ENCODE peak calls at places on chromosome 22, in five cellular contexts. V is endothelial cell of umbilical vein; H is mammary epithelial cell; X is CD4-positive, CD25-positive, alpha-beta regulatory T cell; W is endodermal cell. T is an unnamed sample. For H3K27me3, the result is how much of the 10 kb centered on the place peaks cover.

GRCh38 chr22:45497746-45498145 is 4.9 kb upstream of the FBLN1 start:
- DNase-seq in V (no peak), H (no peak), X (no peak), W (no peak), T (no peak)

GRCh38 chr22:24391836-24392217 is 35.6 kb upstream of the ADORA2A start:
- DNase-seq in V (peak), H (no peak), X (peak), W (no peak), T (no peak)

GRCh38 chr22:47656806-47657205 is 894.4 kb downstream of the TBC1D22A start:
- DNase-seq in V (no peak), H (no peak), X (no peak), W (no peak), T (no peak)

GRCh38 chr22:30392661-30393321 is 4.0 kb upstream of the SEC14L2 start:
- DNase-seq in V (no peak), H (no peak), X (peak), W (peak), T (no peak)

GRCh38 chr22:31139066-31139465 is 1.2 kb downstream of the PLA2G3 start:
- DNase-seq in V (no peak), H (no peak), X (no peak), W (no peak), T (no peak)

GRCh38 chr22:37212174-37212906 is at the start of gene SSTR3:
- DNase-seq in V (no peak), H (no peak), X (no peak), W (peak), T (peak)

GRCh38 chr22:19193879-19194278 is 15.3 kb upstream of the SLC25A1 start:
- DNase-seq in V (no peak), H (no peak), X (no peak), W (no peak), T (no peak)

GRCh38 chr22:28670153-28670552 is 9.5 kb downstream of the TTC28 start:
- DNase-seq in V (no peak), H (no peak), X (no peak), W (no peak), T (no peak)

GRCh38 chr22:42780070-42780540 is 59.4 kb upstream of the A4GALT start:
- DNase-seq in V (peak), H (peak), X (peak), W (peak), T (peak)

GRCh38 chr22:46830841-46831240 is 68.4 kb downstream of the TBC1D22A start:
- DNase-seq in V (no peak), H (no peak), X (no peak), W (peak), T (no peak)

GRCh38 chr22:28909375-28909774 is 26.0 kb downstream of the ZNRF3 start:
- DNase-seq in V (no peak), H (no peak), X (peak), W (no peak), T (no peak)

GRCh38 chr22:42884616-42885375 is 27.7 kb upstream of the ARFGAP3 start:
- DNase-seq in V (no peak), H (no peak), X (no peak), W (no peak), T (no peak)

GRCh38 chr22:48121984-48122383 is 1359.5 kb downstream of the TBC1D22A start:
- DNase-seq in V (no peak), H (no peak), X (no peak), W (no peak), T (no peak)

GRCh38 chr22:29306830-29307657 is 594 bp downstream of the GAS2L1 start:
- DNase-seq in V (peak), H (peak), X (no peak), W (peak), T (peak)

GRCh38 chr22:32206774-32207758 is 2.2 kb upstream of the RFPL2 start:
- DNase-seq in V (no peak), H (peak), X (peak), W (peak), T (no peak)

DNA sequence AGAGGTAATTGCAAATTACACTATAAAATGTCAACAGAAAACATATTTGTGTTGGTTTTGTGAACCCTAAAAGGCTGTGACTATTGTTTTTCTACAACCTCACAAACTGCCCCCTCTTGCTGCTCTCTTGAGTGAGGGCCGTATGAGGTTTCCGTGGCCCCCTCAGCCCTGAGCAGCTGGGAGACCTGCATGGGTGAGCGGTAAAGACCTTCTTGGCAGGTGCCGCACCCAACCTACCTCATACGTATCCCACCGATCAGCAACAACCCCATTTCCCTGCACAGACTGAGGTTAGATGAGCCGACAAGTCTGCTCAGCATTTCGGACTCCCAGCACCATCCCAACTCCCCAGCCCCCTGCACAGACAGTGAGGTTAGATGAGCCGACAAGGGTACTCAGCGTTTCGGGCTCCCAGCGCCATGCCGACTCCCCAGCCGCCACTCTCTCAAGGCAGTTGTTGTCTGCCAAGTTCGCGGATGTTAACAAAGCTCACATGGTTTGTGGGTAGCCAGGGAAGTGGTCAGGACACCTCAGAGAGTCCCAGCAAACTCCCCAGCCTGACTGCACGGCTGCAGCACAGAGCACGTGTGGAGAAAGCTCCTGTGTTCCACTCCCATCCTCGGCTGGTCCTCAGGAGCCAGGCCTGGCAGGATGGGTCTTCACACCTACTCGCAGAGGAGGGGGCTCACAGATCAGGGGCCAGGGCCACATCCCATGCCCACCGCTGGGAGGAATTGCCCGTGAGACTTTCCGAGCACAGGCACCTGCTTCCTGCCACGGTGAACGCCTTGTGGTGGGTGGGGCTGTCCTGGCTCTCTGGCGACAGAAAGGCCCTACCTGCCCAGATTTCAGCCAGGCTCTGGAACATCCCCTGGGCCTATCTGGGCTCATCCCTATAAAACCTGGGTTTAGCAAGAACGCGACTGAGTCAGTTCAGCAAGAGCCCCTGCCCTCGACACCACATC is 502.9 kb downstream of the BRD1 start:
- DNase-seq in V (no peak), H (no peak), X (no peak), W (peak), T (no peak)
- H3K27me3 ChIP-seq in V (under half), H (under half), X (under half), W (under half), T (under half)

GRCh38 chr22:18056161-18056666 is 21.6 kb upstream of the PEX26 start:
- DNase-seq in V (peak), H (peak), X (no peak), W (no peak), T (no peak)
- H3K27ac ChIP-seq in V (no peak), H (peak), X (no peak), W (no peak), T (no peak)

GRCh38 chr22:22141031-22141430 is 103.6 kb upstream of the VPREB1 start:
- DNase-seq in V (no peak), H (no peak), X (no peak), W (no peak), T (no peak)

GRCh38 chr22:22148905-22149304 is 95.7 kb upstream of the VPREB1 start:
- DNase-seq in V (no peak), H (no peak), X (no peak), W (no peak), T (no peak)

GRCh38 chr22:22143448-22143847 is 101.1 kb upstream of the VPREB1 start:
- DNase-seq in V (no peak), H (no peak), X (no peak), W (no peak), T (no peak)

GRCh38 chr22:22141771-22142591 is 102.6 kb upstream of the VPREB1 start:
- DNase-seq in V (no peak), H (no peak), X (no peak), W (no peak), T (no peak)

DNA sequence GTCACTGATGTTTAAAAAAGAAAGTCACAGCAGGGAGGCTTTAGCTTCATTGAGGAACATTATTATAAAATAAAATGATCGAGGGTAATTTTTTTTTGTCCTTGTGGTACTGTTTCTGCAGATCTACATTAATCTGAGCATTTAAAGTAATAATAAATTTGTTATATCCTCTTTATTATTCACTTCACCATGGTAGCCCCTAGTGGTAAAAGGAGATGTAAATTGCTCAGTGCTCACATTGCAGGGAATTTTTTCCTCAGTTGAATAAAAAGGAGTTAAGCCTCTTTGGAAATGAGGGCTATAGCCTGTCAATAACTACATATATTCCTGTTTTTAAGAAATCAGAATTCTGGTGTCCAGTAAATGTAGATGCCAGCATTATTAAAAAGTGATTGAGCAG is 99.7 kb upstream of the VPREB1 start:
- DNase-seq in V (no peak), H (no peak), X (no peak), W (no peak), T (no peak)
- H3K27me3 ChIP-seq in V (half or more), H (under half), X (under half), W (under half), T (under half)

GRCh38 chr22:41479671-41480396 is 10.9 kb downstream of the ACO2 start:
- DNase-seq in V (no peak), H (no peak), X (no peak), W (peak), T (peak)
- H3K27ac ChIP-seq in V (no peak), H (no peak), X (no peak), W (peak), T (peak)

T was measured in neuronal stem cell.